ENCODE peak calls at places on chromosomes 13 and 19, in four cellular contexts. N is WTC11, I is K562, P is GM12878. F is an unnamed sample.

GRCh38 chr13:95106562-95106961 is 194.7 kb downstream of the ABCC4 start:
- DNase-seq in N (no peak), I (no peak), P (no peak), F (no peak)

GRCh38 chr13:75414036-75414827 is 67.7 kb downstream of the TBC1D4 start:
- DNase-seq in N (no peak), I (no peak), P (no peak), F (no peak)

GRCh38 chr13:20305587-20305986 is 73.5 kb upstream of the GJB6 start:
- DNase-seq in N (no peak), I (no peak), P (no peak), F (no peak)

GRCh38 chr13:108268713-108269112 is 805 bp upstream of the TNFSF13B start:
- DNase-seq in N (no peak), I (no peak), P (no peak), F (no peak)

GRCh38 chr19:42143341-42144234 is 11.3 kb upstream of the POU2F2 start:
- DNase-seq in N (peak), I (peak), P (no peak), F (no peak)

GRCh38 chr19:35262101-35262761 is 6.5 kb upstream of the USF2 start:
- DNase-seq in N (peak), I (no peak), P (no peak), F (no peak)

GRCh38 chr19:3268326-3268725 is 43.9 kb downstream of the CELF5 start:
- DNase-seq in N (no peak), I (no peak), P (no peak), F (no peak)

GRCh38 chr19:58519087-58519354 is 589 bp downstream of the ZBTB45 start:
- DNase-seq in N (peak), I (peak), P (no peak), F (peak)

GRCh38 chr19:48310227-48310626 is 15.1 kb upstream of the EMP3 start:
- DNase-seq in N (no peak), I (no peak), P (no peak), F (no peak)

GRCh38 chr19:18898081-18898532 is 2.1 kb upstream of the CERS1 start:
- DNase-seq in N (no peak), I (peak), P (no peak), F (peak)

GRCh38 chr13:34011552-34012085 is 193.7 kb downstream of the RFC3 start:
- DNase-seq in N (no peak), I (no peak), P (no peak), F (no peak)

GRCh38 chr13:46154136-46154854 is 27.7 kb downstream of the LCP1 start:
- DNase-seq in N (no peak), I (no peak), P (no peak), F (no peak)
- TF ChIP-seq USF1 in N (no peak), I (no peak), P (no peak), F (no peak)

GRCh38 chr13:25046985-25047660 is 48.8 kb upstream of the PABPC3 start:
- DNase-seq in N (peak), I (no peak), P (no peak), F (peak)
- TF ChIP-seq USF1 in N (no peak), I (no peak), P (no peak), F (no peak)

DNA sequence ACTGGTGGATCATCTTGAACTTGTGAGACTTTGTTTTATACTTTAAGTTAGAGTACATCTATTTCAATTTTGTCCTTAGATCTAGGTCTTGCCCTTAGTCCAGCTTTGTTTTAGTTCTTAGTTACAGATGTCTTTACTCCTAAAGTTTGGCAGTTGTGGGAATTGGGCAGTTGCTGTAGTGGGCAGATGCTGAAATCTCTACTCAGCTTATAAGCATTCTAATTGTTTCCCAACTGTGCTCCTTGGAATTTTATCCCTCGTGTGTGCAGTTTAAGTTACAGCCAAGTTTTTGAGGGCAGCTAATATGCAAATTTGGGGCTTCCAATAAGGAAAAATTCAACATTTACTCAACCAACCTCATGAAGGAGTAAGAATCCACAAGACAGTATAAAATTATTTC is 33.0 kb downstream of the CCDC122 start:
- DNase-seq in N (no peak), I (no peak), P (no peak), F (no peak)
- TF ChIP-seq USF1 in N (no peak), I (no peak), P (no peak), F (no peak)

GRCh38 chr19:15843186-15843585 is 27.7 kb upstream of the OR10H1 start:
- DNase-seq in N (no peak), I (no peak), P (no peak), F (no peak)
- TF ChIP-seq USF1 in N (no peak), I (no peak), P (no peak), F (no peak)

F was measured in SK-N-SH.